ENCODE peak calls at places on chromosomes 3 and 15, in nine cellular contexts. S is cardiac muscle cell; C is left cardiac atrium; O is neural crest cell; Y is stimulated activated CD4-positive, alpha-beta T cell treated with anti-CD3 and anti-CD28 coated beads, TNF-alpha, amount 100 ng/mL, for 4 hours; G is NCI-H2081; V is omental fat pad; W is Kasumi-1; D is RWPE1. F is an unnamed sample.

GRCh38 chr3:50587806-50588758 is 18.8 kb downstream of the HEMK1 start:
- DNase-seq in S (no peak), C (no peak), W (no peak), D (no peak), Y (no peak), G (no peak), O (no peak), V (no peak), F (no peak)

GRCh38 chr15:40790723-40791122 is 16.2 kb upstream of the ZFYVE19 start:
- DNase-seq in Y (no peak), W (no peak), V (no peak), G (no peak), D (no peak), O (no peak), S (peak; percentile 10), C (no peak), F (no peak)

GRCh38 chr15:94229591-94230365 is 1.6 kb upstream of the MCTP2 start:
- DNase-seq in G (no peak), W (peak; percentile 50), V (no peak), D (peak; percentile 56), O (no peak), C (no peak), Y (no peak), S (no peak), F (no peak)

GRCh38 chr3:44522494-44522933 is 32.5 kb upstream of the ZKSCAN7 start:
- DNase-seq in D (no peak), Y (no peak), C (no peak), S (no peak), O (no peak), G (no peak), W (no peak), V (no peak), F (no peak)

GRCh38 chr15:77266708-77267387 is 153.1 kb downstream of the PEAK1 start:
- DNase-seq in D (no peak), Y (no peak), S (peak; percentile 77), C (no peak), V (no peak), O (no peak), W (no peak), G (no peak), F (no peak)

GRCh38 chr15:57079907-57080750 is 161.7 kb downstream of the TCF12 start:
- DNase-seq in W (peak; percentile 50), S (no peak), Y (no peak), O (no peak), D (no peak), G (no peak), C (no peak), V (no peak), F (no peak)

GRCh38 chr3:50515565-50516047 is 12.2 kb upstream of the CACNA2D2 start:
- DNase-seq in G (no peak), S (peak; percentile 24), O (peak; percentile 53), W (no peak), C (peak; percentile 62), V (no peak), D (no peak), Y (no peak), F (peak; percentile 74)

GRCh38 chr3:152302521-152303021 is 33.8 kb downstream of the MBNL1 start:
- DNase-seq in O (no peak), Y (no peak), V (no peak), C (peak; percentile 70), D (no peak), S (peak; percentile 87), G (peak; percentile 57), W (peak; percentile 32), F (peak; percentile 72)

GRCh38 chr15:44102675-44103254 is 92.3 kb downstream of the FRMD5 start:
- DNase-seq in Y (no peak), W (no peak), D (peak; percentile 51), G (no peak), V (no peak), C (no peak), O (peak; percentile 3), S (peak; percentile 94), F (no peak)

GRCh38 chr3:31361391-31362273 is 171.1 kb upstream of the STT3B start:
- DNase-seq in V (no peak), Y (no peak), S (peak; percentile 69), W (no peak), O (no peak), C (no peak), G (no peak), D (no peak), F (no peak)

GRCh38 chr3:142952272-142953193 is 10.9 kb downstream of the PAQR9 start:
- DNase-seq in G (no peak), S (no peak), D (no peak), W (no peak), O (no peak), Y (no peak), C (no peak), V (no peak), F (no peak)

GRCh38 chr3:189937302-189938255 is 183.1 kb downstream of the P3H2 start:
- DNase-seq in O (no peak), G (no peak), S (peak; percentile 71), Y (no peak), D (peak; percentile 94), W (no peak), V (no peak), C (no peak), F (no peak)

GRCh38 chr3:173140986-173141385 is at the start of gene SPATA16:
- DNase-seq in C (no peak), G (no peak), D (no peak), O (no peak), Y (no peak), S (no peak), W (no peak), V (no peak), F (no peak)

GRCh38 chr3:25478358-25478757 is 50.3 kb downstream of the RARB start:
- DNase-seq in C (no peak), W (no peak), V (no peak), Y (no peak), O (no peak), G (no peak), D (no peak), S (no peak), F (no peak)

GRCh38 chr15:64642875-64643274 is 132.5 kb downstream of the RBPMS2 start:
- DNase-seq in V (no peak), G (no peak), W (no peak), O (no peak), C (no peak), S (no peak), Y (no peak), D (no peak), F (no peak)

GRCh38 chr15:80942266-80942665 is 47.4 kb downstream of the MESD start:
- DNase-seq in G (no peak), O (no peak), V (no peak), Y (no peak), C (no peak), W (no peak), S (no peak), D (no peak), F (no peak)

GRCh38 chr15:99502182-99502581 is 63.6 kb upstream of the MEF2A start:
- DNase-seq in W (no peak), C (no peak), V (no peak), Y (no peak), S (no peak), O (no peak), D (no peak), G (no peak), F (no peak)

GRCh38 chr3:137669519-137670060 is 94.5 kb upstream of the SOX14 start:
- DNase-seq in C (no peak), V (no peak), D (no peak), S (no peak), G (no peak), W (peak; percentile 91), O (no peak), Y (no peak), F (no peak)

GRCh38 chr3:185586644-185586964 is 509 bp downstream of the SENP2 start:
- DNase-seq in Y (no peak), D (no peak), C (no peak), S (no peak), V (no peak), W (no peak), O (no peak), G (no peak), F (no peak)

GRCh38 chr3:13655074-13655913 is 106.4 kb downstream of the FBLN2 start:
- DNase-seq in O (peak; percentile 84), D (peak; percentile 52), V (no peak), C (peak; percentile 70), S (peak; percentile 64), G (no peak), W (no peak), Y (no peak), F (peak; percentile 77)

GRCh38 chr3:176574736-176575135 is 622.5 kb downstream of the TBL1XR1 start:
- DNase-seq in V (no peak), D (no peak), O (no peak), C (no peak), G (no peak), S (peak; percentile 9), W (no peak), Y (no peak), F (no peak)

GRCh38 chr15:52804526-52805081 is 14.5 kb upstream of the ONECUT1 start:
- DNase-seq in C (peak; percentile 21), Y (no peak), O (peak; percentile 27), V (no peak), S (no peak), W (no peak), G (no peak), D (no peak), F (no peak)

GRCh38 chr3:124263168-124263567 is 271.2 kb upstream of the ROPN1 start:
- DNase-seq in W (no peak), Y (no peak), V (no peak), D (peak; percentile 48), C (no peak), S (peak; percentile 92), O (no peak), G (no peak), F (no peak)

GRCh38 chr3:13018039-13018431 is 55.2 kb downstream of the IQSEC1 start:
- DNase-seq in Y (no peak), D (no peak), W (no peak), G (peak; percentile 50), S (no peak), O (no peak), C (peak; percentile 59), V (no peak), F (no peak)

GRCh38 chr3:168088106-168088722 is 7.5 kb downstream of the GOLIM4 start:
- DNase-seq in O (no peak), S (no peak), C (no peak), G (no peak), W (peak; percentile 70), D (no peak), Y (no peak), V (no peak), F (no peak)

GRCh38 chr3:168250415-168250861 is 154.7 kb upstream of the GOLIM4 start:
- DNase-seq in D (no peak), G (no peak), V (no peak), Y (no peak), O (no peak), W (no peak), C (no peak), S (peak; percentile 3), F (no peak)

GRCh38 chr3:10502185-10502880 is 3.1 kb downstream of the ATP2B2 start:
- DNase-seq in S (no peak), W (no peak), G (no peak), O (no peak), C (no peak), Y (no peak), D (no peak), V (no peak), F (no peak)